ENCODE peak calls at places on chromosomes 6 and 20, in seven cellular contexts. E is nucleus accumbens; Z is mucosa of gallbladder; Q is stomach; R is stimulated activated CD8-positive, alpha-beta memory T cell treated with anti-CD3 and anti-CD28 coated beads, Interleukin-4, amount 100 ng/mL, for 1 hour; D is stimulated activated CD4-positive, alpha-beta T cell treated with anti-CD3 and anti-CD28 coated beads, TNF-alpha, amount 100 ng/mL, for 48 hours; S is T-helper 9 cell. C is an unnamed sample.

GRCh38 chr6:134026597-134026996 is 25.8 kb downstream of the SLC2A12 start:
- DNase-seq in R (no peak), E (no peak), Q (no peak), Z (peak), D (no peak), S (no peak), C (no peak)

GRCh38 chr20:10316582-10316981 is 98.0 kb downstream of the SNAP25 start:
- DNase-seq in D (no peak), S (no peak), Q (no peak), R (no peak), Z (no peak), E (no peak), C (no peak)

GRCh38 chr20:62602550-62602949 is 39.8 kb upstream of the SLCO4A1 start:
- DNase-seq in S (no peak), E (no peak), Z (no peak), R (no peak), D (no peak), Q (peak), C (no peak)

GRCh38 chr20:5080384-5080877 is 39.3 kb downstream of the PCNA start:
- DNase-seq in D (no peak), Z (peak), S (no peak), R (no peak), E (no peak), Q (peak), C (no peak)

GRCh38 chr6:153437193-153437592 is 306.1 kb upstream of the RGS17 start:
- DNase-seq in D (no peak), E (no peak), Q (no peak), S (no peak), R (no peak), Z (no peak), C (no peak)

GRCh38 chr20:4894981-4895381 is 106.3 kb downstream of the SLC23A2 start:
- DNase-seq in D (no peak), Z (no peak), E (no peak), R (no peak), Q (no peak), S (no peak), C (no peak)

GRCh38 chr20:46872315-46873211 is 22.1 kb upstream of the EYA2 start:
- DNase-seq in S (no peak), R (no peak), Q (no peak), Z (no peak), D (no peak), E (no peak), C (no peak)

GRCh38 chr6:9409126-9409525 is 973.8 kb upstream of the SLC35B3 start:
- DNase-seq in E (no peak), D (no peak), R (no peak), Z (no peak), Q (no peak), S (no peak), C (no peak)

GRCh38 chr6:154292855-154293519 is 63.6 kb downstream of the IPCEF1 start:
- DNase-seq in Q (no peak), R (no peak), D (no peak), S (no peak), Z (no peak), E (no peak), C (no peak)

C was measured in effector CD4-positive, alpha-beta T cell.